ENCODE peak calls at places on chromosomes 1 and 21, in nine cellular contexts. S is activated CD4-positive, CD25-positive, alpha-beta regulatory T cell; G is SK-N-DZ; U is K562; K is stimulated activated naive CD8-positive, alpha-beta T cell treated with anti-CD3 and anti-CD28 coated beads, Interleukin-15, Interleukin-2, amounts not matched to agents 100 U/mL and 50 U/mL, for 24 hours; Z is germinal center; I is heart left ventricle; O is activated CD4-positive, alpha-beta T cell treated with anti-CD3 and anti-CD28 coated beads, Interleukin-2, amount 50 U/mL, for 1 hour; D is GM04504. H is an unnamed sample.

GRCh38 chr1:94560333-94560732 is 18.8 kb upstream of the F3 start:
- DNase-seq in O (no peak), U (no peak), D (no peak), K (no peak), Z (no peak), I (no peak), S (no peak), G (no peak), H (no peak)

GRCh38 chr1:168390261-168390660 is 109.6 kb downstream of the TBX19 start:
- DNase-seq in U (no peak), I (no peak), K (no peak), S (no peak), Z (no peak), D (no peak), O (no peak), G (no peak), H (no peak)

GRCh38 chr1:17765444-17766411 is 10.6 kb downstream of the ACTL8 start:
- DNase-seq in S (no peak), O (no peak), G (no peak), U (no peak), K (no peak), I (no peak), Z (no peak), D (peak), H (no peak)

GRCh38 chr1:57232500-57232899 is 191.4 kb downstream of the DAB1 start:
- DNase-seq in Z (no peak), O (no peak), S (no peak), K (no peak), U (no peak), D (no peak), G (no peak), I (no peak), H (no peak)

GRCh38 chr1:248164031-248164430 is 10.6 kb upstream of the OR2M2 start:
- DNase-seq in D (no peak), U (no peak), Z (no peak), S (no peak), O (no peak), K (no peak), I (no peak), G (no peak), H (no peak)

GRCh38 chr1:162502928-162503327 is 5.3 kb downstream of the UHMK1 start:
- DNase-seq in O (no peak), U (no peak), K (no peak), D (peak), G (no peak), S (no peak), I (no peak), Z (no peak), H (no peak)

GRCh38 chr1:22975694-22976093 is 3.0 kb upstream of the LACTBL1 start:
- DNase-seq in S (no peak), I (no peak), K (no peak), Z (no peak), U (no peak), G (no peak), O (no peak), D (no peak), H (no peak)

GRCh38 chr21:42513151-42513984 is at the start of gene SLC37A1:
- DNase-seq in I (no peak), Z (peak), U (peak), O (peak), G (no peak), D (no peak), S (no peak), K (peak), H (peak)

GRCh38 chr1:29043270-29043971 is 80.3 kb downstream of the TMEM200B start:
- DNase-seq in K (no peak), I (no peak), S (no peak), U (no peak), O (no peak), D (no peak), G (no peak), Z (no peak), H (no peak)

GRCh38 chr1:92461364-92462097 is 25.2 kb downstream of the GFI1 start:
- DNase-seq in S (no peak), Z (peak), O (no peak), G (no peak), D (no peak), K (no peak), U (no peak), I (no peak), H (no peak)

GRCh38 chr1:2042830-2043773 is 7.1 kb upstream of the PRKCZ start:
- DNase-seq in Z (no peak), O (no peak), K (no peak), D (no peak), G (no peak), S (no peak), U (no peak), I (no peak), H (no peak)

GRCh38 chr1:25462732-25463131 is 32.0 kb downstream of the MACO1 start:
- DNase-seq in D (no peak), O (no peak), K (no peak), Z (no peak), I (peak), U (no peak), S (no peak), G (no peak), H (no peak)

GRCh38 chr1:244998717-244999346 is 134.5 kb upstream of the HNRNPU start:
- DNase-seq in U (peak), Z (no peak), S (no peak), O (no peak), I (no peak), K (no peak), G (no peak), D (no peak), H (no peak)